ENCODE peak calls at places on chromosome X, in five cellular contexts. Q is CD8-positive, alpha-beta T cell; B is body of pancreas; N is transverse colon; I is upper lobe of left lung. X is an unnamed sample. For H3K4me1 and H3K36me3, the result is how much of the 10 kb centered on the place peaks cover.

GRCh38 chrX:133444196-133444595 is 28.9 kb upstream of the GPC4 start:
- DNase-seq in B (no peak), Q (no peak), I (no peak), N (no peak), X (no peak)

GRCh38 chrX:104913348-104913747 is 307.1 kb downstream of the TEX13A start:
- DNase-seq in Q (no peak), I (no peak), B (no peak), N (no peak), X (no peak)

GRCh38 chrX:24133280-24133679 is 16.2 kb upstream of the ZFX start:
- DNase-seq in I (no peak), N (no peak), B (no peak), Q (no peak), X (no peak)

GRCh38 chrX:73913580-73913979 is 350.6 kb downstream of the CHIC1 start:
- DNase-seq in B (no peak), N (no peak), Q (no peak), I (no peak), X (no peak)

GRCh38 chrX:42097491-42097890 is 174.1 kb upstream of the CASK start:
- DNase-seq in N (no peak), Q (no peak), I (no peak), B (no peak), X (no peak)

GRCh38 chrX:117429511-117429910 is 687.1 kb downstream of the KLHL13 start:
- DNase-seq in N (no peak), I (no peak), B (no peak), Q (no peak), X (no peak)

GRCh38 chrX:31832263-31832662 is 760.4 kb upstream of the FTHL17 start:
- DNase-seq in N (no peak), I (no peak), B (no peak), Q (no peak), X (no peak)

GRCh38 chrX:140141444-140142029 is 176.2 kb upstream of the CXorf66 start:
- DNase-seq in B (peak), Q (no peak), N (peak), I (no peak), X (peak)

GRCh38 chrX:153474266-153474665 is 3.9 kb upstream of the HAUS7 start:
- DNase-seq in B (no peak), Q (no peak), N (no peak), I (no peak), X (no peak)

GRCh38 chrX:12974797-12975669 is at the start of gene TMSB4X:
- DNase-seq in Q (peak), I (peak), N (peak), B (peak), X (peak)
- H3K4me1 ChIP-seq in Q (under half), I (under half), N (under half), B (under half), X (under half)

GRCh38 chrX:109484886-109485285 is 3.0 kb upstream of the GUCY2F start:
- DNase-seq in I (no peak), N (no peak), Q (no peak), B (no peak), X (no peak)

GRCh38 chrX:109487640-109488039 is 5.8 kb upstream of the GUCY2F start:
- DNase-seq in I (no peak), N (no peak), B (no peak), Q (no peak), X (no peak)

GRCh38 chrX:109485470-109486340 is 3.8 kb upstream of the GUCY2F start:
- DNase-seq in N (peak), Q (peak), B (peak), I (peak), X (peak)

DNA sequence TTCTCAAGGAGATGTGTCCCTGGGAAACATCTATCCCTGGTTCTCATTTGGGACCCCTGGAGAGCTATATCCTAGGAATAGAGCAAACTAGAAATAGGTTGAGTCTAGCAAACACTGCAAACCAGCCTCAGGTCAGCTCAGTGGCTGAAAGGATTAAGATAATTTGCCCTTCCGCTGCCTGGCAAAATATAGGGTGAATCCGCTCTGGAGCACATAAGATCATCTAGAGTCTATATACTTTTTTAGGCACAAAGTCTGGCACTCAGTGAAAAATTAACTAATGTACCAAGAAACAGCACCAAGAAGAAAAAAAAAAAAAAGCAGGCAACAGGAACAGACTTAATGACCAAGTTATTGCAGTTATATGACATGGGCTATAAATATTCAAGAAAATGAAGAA is 7.3 kb upstream of the GUCY2F start:
- DNase-seq in I (no peak), N (no peak), B (no peak), Q (no peak), X (no peak)
- H3K4me3 ChIP-seq in I (no peak), N (no peak), B (no peak), Q (no peak), X (no peak)

GRCh38 chrX:13716455-13716854 is 18.0 kb downstream of the TRAPPC2 start:
- DNase-seq in I (no peak), N (no peak), B (no peak), Q (no peak), X (no peak)
- H3K36me3 ChIP-seq in I (under half), N (under half), B (under half), Q (under half), X (under half)

DNA sequence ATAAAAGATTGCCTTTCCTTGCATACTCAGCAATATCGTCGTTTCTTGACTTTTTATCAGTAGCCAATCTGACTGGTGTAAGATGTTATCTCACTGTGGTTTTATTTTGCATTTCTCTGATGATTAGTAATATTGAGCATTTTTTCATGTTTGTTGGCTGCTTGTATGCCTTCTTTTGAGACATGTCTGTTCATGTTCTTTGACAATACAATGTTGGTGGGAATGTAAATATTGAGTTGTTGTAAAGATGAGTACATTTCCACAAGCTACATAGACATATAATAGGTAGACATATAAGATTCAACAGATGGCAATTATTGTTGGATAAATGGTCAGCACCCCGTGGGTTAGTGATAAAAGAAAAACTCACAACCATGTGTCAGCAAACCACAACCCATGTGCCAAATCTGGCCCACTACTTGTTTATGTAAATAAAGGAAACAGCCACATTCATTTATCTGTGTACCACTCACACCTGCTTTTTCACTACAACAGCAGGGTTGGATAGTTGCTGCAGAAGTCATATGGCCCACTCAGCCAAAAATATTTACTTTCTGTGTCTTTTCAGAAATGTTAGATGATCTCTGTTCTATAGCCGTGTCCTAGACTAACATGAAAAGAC is 153.1 kb upstream of the VCX start:
- DNase-seq in N (no peak), B (no peak), I (no peak), Q (no peak), X (no peak)
- H3K4me1 ChIP-seq in N (under half), B (under half), I (under half), Q (under half), X (under half)

GRCh38 chrX:107448625-107449468 is 605 bp upstream of the FRMPD3 start:
- DNase-seq in I (no peak), B (no peak), Q (no peak), N (no peak), X (no peak)

GRCh38 chrX:107449490-107450175 is at the start of gene FRMPD3:
- DNase-seq in N (no peak), I (no peak), B (no peak), Q (no peak), X (no peak)

GRCh38 chrX:107445636-107446035 is 3.8 kb upstream of the FRMPD3 start:
- DNase-seq in I (no peak), B (no peak), Q (no peak), N (no peak), X (no peak)

GRCh38 chrX:107445146-107445545 is 4.3 kb upstream of the FRMPD3 start:
- DNase-seq in Q (no peak), I (no peak), B (no peak), N (no peak), X (no peak)

DNA sequence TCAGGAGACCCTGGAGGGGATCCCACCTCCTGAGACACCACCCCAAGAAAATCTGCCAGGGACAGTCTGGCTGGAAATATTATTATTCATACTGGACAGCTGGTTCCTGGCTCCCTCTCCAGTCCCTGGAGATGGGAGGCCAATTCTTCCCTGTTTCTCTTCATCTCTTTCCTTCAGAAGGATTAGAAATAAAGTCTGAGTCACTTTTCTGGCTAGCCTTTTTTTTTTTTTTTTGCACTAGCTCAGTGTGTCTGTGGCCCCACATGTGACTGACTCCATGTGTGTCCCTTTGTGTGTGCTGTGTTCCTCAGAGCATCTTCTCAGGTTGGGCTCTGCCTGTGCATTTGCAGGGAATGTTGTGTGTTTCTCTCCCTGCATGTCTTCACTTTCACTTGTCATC is 1.8 kb upstream of the FRMPD3 start:
- DNase-seq in B (no peak), Q (no peak), N (no peak), I (no peak), X (no peak)
- H3K4me3 ChIP-seq in B (no peak), Q (no peak), N (no peak), I (no peak), X (no peak)

DNA sequence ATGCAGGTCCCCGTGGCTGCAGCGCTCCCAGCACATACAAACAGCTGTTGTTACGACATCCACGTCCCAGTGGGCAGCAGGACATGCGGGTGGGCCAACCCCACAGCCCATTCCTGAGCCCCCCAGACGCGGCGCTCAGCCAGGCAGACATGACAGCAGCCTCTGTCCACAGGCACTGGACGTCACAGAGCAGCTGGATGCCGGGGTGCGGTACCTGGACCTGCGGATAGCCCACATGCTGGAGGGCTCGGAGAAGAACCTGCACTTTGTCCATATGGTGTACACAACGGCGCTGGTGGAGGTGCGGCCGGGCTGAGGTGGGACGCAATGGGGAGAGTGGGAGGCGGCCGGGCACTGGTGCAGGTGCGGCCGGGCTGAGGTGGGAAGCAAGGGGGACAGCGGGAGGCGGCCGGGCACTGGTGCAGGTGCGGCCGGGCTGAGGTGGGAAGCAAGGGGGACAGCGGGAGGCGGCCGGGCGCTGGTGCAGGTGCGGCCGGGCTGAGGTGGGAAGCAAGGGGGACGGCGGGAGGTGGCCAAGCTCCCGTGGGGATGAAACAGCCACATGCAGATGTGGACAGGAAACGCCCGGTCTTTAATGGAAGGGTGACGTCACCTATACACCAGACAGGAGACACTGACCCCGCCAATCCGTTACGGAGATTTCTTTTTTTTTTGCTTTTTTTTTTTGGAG is 9.4 kb downstream of the PLCXD1 start:
- DNase-seq in N (no peak), I (peak), Q (no peak), B (peak), X (no peak)
- H3K36me3 ChIP-seq in N (under half), I (under half), Q (under half), B (under half), X (under half)

DNA sequence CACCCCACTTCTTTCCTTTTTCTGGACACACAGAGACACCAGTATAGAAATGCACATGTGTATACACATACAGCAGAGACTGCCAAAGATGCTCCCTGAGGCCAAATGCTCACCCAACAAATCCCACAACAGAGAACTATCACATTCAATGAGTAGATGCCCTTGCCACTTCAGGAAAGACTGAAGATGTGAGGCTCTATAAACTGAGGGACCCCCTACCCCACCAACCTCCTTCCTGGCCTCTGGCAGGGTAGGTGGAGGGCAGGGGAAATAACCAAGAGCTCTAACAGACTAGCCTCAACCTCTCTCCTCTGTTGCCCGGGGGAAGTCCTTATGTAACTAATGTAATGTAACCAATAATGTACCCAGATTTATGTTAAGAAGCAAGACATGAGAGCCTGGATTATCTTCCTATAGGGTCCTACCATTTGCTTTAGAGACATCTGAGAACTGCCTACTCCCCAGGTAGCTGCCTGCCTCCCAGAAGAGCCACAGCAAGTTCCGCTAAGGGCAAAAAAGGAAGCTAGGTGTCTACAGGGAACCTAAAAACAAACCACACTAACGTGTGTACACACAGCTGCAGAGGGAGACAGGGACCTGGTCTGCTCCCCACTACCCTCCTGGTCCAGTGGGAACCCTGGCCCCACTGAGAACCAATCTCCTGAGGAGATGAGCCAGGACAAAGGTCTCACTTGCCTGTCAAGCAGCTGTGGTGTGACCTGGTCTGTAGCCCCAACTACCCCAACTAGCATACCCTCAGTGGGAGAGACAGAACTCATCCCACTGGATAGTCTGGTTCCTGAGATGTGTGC is 17.8 kb downstream of the OTUD5 start:
- DNase-seq in I (no peak), B (no peak), Q (no peak), N (peak), X (no peak)
- H3K4me1 ChIP-seq in I (under half), B (under half), Q (half or more), N (under half), X (under half)

DNA sequence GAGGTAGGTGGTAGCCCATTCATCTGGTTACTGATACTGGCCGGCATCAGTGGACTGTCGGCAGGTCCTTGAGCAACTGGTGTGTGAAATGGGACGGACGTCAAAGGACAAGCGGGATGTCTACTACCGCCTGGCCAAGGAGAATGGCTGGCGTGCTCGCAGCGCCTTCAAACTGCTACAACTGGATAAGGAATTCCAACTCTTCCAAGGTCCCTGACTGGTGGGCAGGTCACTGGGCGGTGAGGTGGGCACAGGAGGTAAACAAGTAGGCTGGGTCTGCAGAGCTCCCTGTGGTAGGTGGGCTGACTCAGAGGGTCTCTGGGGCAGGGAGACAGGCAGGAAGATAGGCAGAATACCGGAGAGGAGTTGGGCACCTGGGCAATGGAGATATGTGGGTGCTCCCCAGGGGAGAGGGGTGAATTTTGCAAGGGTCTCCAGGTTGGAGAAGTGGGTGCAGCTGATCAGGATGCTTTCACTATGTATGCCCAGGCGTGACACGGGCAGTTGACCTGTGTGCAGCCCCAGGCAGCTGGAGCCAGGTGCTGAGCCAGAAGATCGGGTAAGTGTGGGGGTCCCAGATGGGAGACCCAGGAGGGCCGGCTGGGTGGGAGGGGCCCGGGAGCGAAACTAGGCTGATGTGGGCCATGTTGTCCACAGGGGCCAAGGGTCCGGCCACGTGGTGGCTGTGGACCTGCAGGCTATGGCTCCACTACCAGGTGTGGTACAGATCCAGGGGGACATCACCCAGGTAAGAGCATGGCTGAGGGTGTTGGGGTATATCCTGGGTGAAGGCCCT is 2.2 kb downstream of the FTSJ1 start:
- DNase-seq in N (no peak), I (no peak), Q (no peak), B (no peak), X (no peak)
- H3K4me3 ChIP-seq in N (no peak), I (no peak), Q (no peak), B (no peak), X (no peak)

DNA sequence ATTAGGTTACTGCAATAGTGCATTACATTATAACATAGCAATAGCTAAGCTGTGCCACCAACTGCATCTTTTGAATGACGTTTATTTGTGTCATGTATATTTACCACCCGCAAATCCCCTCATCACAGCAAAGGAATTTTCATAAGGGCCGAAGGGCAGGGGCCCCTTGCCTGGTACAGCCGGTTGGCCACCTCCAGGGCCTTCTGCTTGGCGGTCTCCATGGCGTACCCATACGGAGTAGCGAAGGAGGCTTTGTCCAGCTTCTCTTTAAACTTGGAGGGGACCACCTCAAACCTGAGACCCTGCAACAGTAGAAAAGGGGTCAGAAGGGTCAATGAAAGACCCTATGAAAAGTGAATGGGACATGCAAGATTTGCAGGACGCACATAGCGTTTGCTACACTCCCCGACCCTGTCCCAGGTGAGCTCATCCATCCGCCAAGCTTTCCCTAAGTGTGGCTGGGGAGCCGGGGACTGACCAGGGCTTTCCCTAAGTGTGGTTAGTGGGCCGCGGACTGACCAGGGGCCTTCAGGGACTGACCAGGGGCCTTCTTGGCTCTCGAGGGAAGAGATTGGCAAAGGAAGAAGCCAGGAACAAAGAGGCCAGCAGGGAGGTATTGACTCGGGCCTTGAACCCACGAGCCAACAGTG is 10.6 kb downstream of the ASMTL start:
- DNase-seq in I (peak), N (no peak), B (peak), Q (no peak), X (no peak)
- H3K36me3 ChIP-seq in I (under half), N (under half), B (under half), Q (under half), X (under half)

GRCh38 chrX:4265036-4265435 is 551.6 kb upstream of the PRKX start:
- DNase-seq in N (no peak), B (no peak), Q (no peak), I (no peak), X (no peak)

GRCh38 chrX:4268676-4269075 is 555.2 kb upstream of the PRKX start:
- DNase-seq in I (no peak), N (no peak), B (no peak), Q (no peak), X (no peak)

GRCh38 chrX:4263005-4263404 is 549.6 kb upstream of the PRKX start:
- DNase-seq in I (no peak), Q (no peak), B (no peak), N (no peak), X (no peak)
- H3K4me1 ChIP-seq in I (under half), Q (under half), B (under half), N (under half), X (under half)